ENCODE peak calls at places on chromosomes 11 and 22, in four cellular contexts. One of them, this sample, is unnamed.

GRCh38 chr22:39988386-39989114 is 6.2 kb upstream of the FAM83F start:
- DNase-seq in right lobe of liver: no peak
- DNase-seq in left lung: no peak
- DNase-seq in tibial artery: no peak
- DNase-seq in this sample: no peak

GRCh38 chr22:44956835-44957234 is 53.0 kb downstream of the PHF21B start:
- DNase-seq in tibial artery: no peak
- DNase-seq in left lung: no peak
- DNase-seq in right lobe of liver: no peak
- DNase-seq in this sample: no peak

GRCh38 chr11:44859528-44859925 is 91.2 kb downstream of the TP53I11 start:
- DNase-seq in tibial artery: no peak
- DNase-seq in left lung: no peak
- DNase-seq in right lobe of liver: no peak
- DNase-seq in this sample: no peak

GRCh38 chr22:26887456-26887855 is 230.1 kb downstream of the MIAT start:
- DNase-seq in right lobe of liver: no peak
- DNase-seq in tibial artery: no peak
- DNase-seq in left lung: no peak
- DNase-seq in this sample: no peak

GRCh38 chr22:47192651-47193437 is 430.4 kb downstream of the TBC1D22A start:
- DNase-seq in tibial artery: peak
- DNase-seq in left lung: peak
- DNase-seq in right lobe of liver: no peak
- DNase-seq in this sample: peak

GRCh38 chr11:92246637-92247036 is 22.0 kb downstream of the FAT3 start:
- DNase-seq in left lung: no peak
- DNase-seq in right lobe of liver: no peak
- DNase-seq in tibial artery: no peak
- DNase-seq in this sample: no peak

GRCh38 chr11:61890536-61891330 is 612 bp downstream of the FADS3 start:
- DNase-seq in tibial artery: peak
- DNase-seq in right lobe of liver: no peak
- DNase-seq in left lung: peak
- DNase-seq in this sample: peak

GRCh38 chr11:72240461-72241289 is 3.3 kb downstream of the PHOX2A start:
- DNase-seq in right lobe of liver: peak
- DNase-seq in left lung: no peak
- DNase-seq in tibial artery: peak
- DNase-seq in this sample: no peak

GRCh38 chr22:43698403-43698802 is 113.7 kb downstream of the EFCAB6 start:
- DNase-seq in left lung: no peak
- DNase-seq in tibial artery: no peak
- DNase-seq in right lobe of liver: no peak
- DNase-seq in this sample: no peak

GRCh38 chr11:57551941-57552340 is 14.5 kb downstream of the SMTNL1 start:
- DNase-seq in right lobe of liver: no peak
- DNase-seq in tibial artery: no peak
- DNase-seq in left lung: no peak
- DNase-seq in this sample: no peak

GRCh38 chr11:113806403-113806802 is 26.8 kb downstream of the CLDN25 start:
- DNase-seq in right lobe of liver: no peak
- DNase-seq in left lung: no peak
- DNase-seq in tibial artery: no peak
- DNase-seq in this sample: no peak

GRCh38 chr22:17095538-17095937 is 10.7 kb downstream of the IL17RA start:
- DNase-seq in left lung: no peak
- DNase-seq in tibial artery: peak
- DNase-seq in right lobe of liver: no peak
- DNase-seq in this sample: no peak

GRCh38 chr22:45211435-45211834 is 29.3 kb downstream of the KIAA0930 start:
- DNase-seq in right lobe of liver: peak
- DNase-seq in tibial artery: no peak
- DNase-seq in left lung: no peak
- DNase-seq in this sample: peak

GRCh38 chr11:110425751-110426545 is 3.8 kb upstream of the FDX1 start:
- DNase-seq in left lung: no peak
- DNase-seq in right lobe of liver: no peak
- DNase-seq in tibial artery: no peak
- DNase-seq in this sample: no peak

GRCh38 chr11:100269511-100269910 is 417.6 kb upstream of the ARHGAP42 start:
- DNase-seq in tibial artery: no peak
- DNase-seq in right lobe of liver: no peak
- DNase-seq in left lung: no peak
- DNase-seq in this sample: no peak

GRCh38 chr22:42169055-42169469 is 38.5 kb upstream of the CYP2D6 start:
- DNase-seq in left lung: peak
- DNase-seq in tibial artery: no peak
- DNase-seq in right lobe of liver: no peak
- DNase-seq in this sample: peak

DNA sequence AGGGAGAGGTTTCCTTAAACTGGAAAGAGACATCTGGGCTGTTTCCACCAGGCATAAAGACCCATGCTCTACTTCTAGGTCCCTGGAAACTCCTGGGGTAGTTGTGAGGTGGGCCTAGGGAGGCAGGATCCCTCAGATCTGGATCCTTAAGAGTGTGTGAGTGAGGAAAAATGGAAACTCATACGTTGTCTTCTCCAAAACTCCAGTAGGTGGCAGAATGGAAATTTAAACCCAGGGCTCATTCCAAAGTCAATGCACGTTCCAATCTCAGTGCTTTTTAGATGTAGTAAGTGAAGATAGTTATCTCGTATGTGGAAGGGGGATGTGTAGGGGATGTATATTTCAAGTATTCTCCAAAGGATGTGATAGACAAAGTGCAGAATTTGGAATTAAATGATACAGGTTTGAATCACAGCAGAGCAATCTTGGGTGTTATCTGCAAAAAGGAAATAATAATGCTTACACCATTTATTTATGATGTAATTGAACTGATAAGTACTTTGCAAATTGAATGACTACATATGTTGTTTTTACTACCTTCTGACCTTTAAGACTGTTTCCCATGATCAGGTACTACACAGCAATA is 13.1 kb upstream of the MMP1 start:
- DNase-seq in right lobe of liver: no peak
- DNase-seq in tibial artery: no peak
- DNase-seq in left lung: no peak
- DNase-seq in this sample: no peak
- TF ChIP-seq CTCF in right lobe of liver: peak
- TF ChIP-seq CTCF in tibial artery: no peak
- TF ChIP-seq CTCF in left lung: peak
- TF ChIP-seq CTCF in this sample: peak

DNA sequence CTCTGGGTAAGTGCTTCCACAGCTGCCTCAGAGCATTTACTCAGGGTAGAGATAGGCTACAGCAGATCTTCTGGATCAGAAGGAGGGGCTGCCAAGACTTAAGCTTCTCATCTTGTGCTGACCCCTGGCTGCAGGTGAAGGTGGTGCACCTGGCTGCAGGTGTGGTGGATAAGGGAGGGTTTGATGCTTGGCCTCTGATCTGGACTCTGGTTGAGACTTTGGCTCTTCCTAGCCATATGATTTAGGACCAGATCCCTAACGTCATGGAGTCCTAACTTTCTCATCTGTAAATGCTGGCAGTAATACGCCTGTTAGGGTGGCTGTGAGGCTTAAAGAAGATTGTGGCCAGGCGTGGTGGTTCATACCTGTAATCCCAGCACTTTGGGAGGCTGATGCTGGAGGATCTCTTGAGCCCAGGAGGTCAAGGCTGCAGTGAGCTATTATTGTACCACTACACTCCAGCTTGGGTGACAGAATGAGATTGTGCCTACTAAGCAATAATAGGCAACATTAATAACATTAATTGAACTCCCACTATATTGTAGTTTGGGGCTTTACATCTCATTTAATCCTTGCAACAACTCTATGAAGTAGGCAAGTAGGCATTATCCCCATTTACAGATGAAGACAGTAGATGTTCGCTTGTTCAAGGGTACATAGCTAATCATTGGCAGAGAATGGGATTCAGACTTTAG is 10.7 kb downstream of the DTX4 start:
- DNase-seq in right lobe of liver: no peak
- DNase-seq in tibial artery: no peak
- DNase-seq in left lung: no peak
- DNase-seq in this sample: no peak
- TF ChIP-seq CTCF in right lobe of liver: peak
- TF ChIP-seq CTCF in tibial artery: no peak
- TF ChIP-seq CTCF in left lung: peak
- TF ChIP-seq CTCF in this sample: peak

GRCh38 chr22:21020802-21021429 is 6.0 kb downstream of the P2RX6 start:
- DNase-seq in right lobe of liver: no peak
- DNase-seq in tibial artery: no peak
- DNase-seq in left lung: no peak
- DNase-seq in this sample: peak
- TF ChIP-seq CTCF in right lobe of liver: no peak
- TF ChIP-seq CTCF in tibial artery: no peak
- TF ChIP-seq CTCF in left lung: no peak
- TF ChIP-seq CTCF in this sample: peak

DNA sequence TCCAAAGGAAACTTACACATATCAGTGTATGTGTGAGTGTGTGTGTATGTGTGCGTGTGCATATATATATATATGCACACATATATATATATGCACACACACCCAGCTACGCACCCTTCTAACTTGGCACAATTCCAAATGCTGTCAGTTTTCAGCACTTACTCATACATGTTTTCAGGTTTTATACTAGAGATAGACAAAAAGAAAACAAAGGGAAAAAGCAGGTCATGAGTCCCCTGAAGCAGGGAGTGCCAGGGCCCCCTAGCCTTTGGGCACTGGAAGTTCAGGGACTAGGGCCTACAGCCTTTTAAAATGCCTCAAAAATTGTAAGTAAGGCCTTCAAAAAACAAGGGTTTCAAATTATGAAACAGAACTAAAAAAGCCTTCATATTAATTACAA is 265.4 kb downstream of the CADM1 start:
- DNase-seq in left lung: no peak
- DNase-seq in right lobe of liver: no peak
- DNase-seq in tibial artery: no peak
- DNase-seq in this sample: no peak
- TF ChIP-seq CTCF in left lung: no peak
- TF ChIP-seq CTCF in right lobe of liver: no peak
- TF ChIP-seq CTCF in tibial artery: no peak
- TF ChIP-seq CTCF in this sample: no peak

GRCh38 chr22:35727436-35727835 is 9.8 kb downstream of the APOL5 start:
- DNase-seq in right lobe of liver: no peak
- DNase-seq in left lung: no peak
- DNase-seq in tibial artery: no peak
- DNase-seq in this sample: no peak
- TF ChIP-seq CTCF in right lobe of liver: no peak
- TF ChIP-seq CTCF in left lung: no peak
- TF ChIP-seq CTCF in tibial artery: no peak
- TF ChIP-seq CTCF in this sample: no peak

DNA sequence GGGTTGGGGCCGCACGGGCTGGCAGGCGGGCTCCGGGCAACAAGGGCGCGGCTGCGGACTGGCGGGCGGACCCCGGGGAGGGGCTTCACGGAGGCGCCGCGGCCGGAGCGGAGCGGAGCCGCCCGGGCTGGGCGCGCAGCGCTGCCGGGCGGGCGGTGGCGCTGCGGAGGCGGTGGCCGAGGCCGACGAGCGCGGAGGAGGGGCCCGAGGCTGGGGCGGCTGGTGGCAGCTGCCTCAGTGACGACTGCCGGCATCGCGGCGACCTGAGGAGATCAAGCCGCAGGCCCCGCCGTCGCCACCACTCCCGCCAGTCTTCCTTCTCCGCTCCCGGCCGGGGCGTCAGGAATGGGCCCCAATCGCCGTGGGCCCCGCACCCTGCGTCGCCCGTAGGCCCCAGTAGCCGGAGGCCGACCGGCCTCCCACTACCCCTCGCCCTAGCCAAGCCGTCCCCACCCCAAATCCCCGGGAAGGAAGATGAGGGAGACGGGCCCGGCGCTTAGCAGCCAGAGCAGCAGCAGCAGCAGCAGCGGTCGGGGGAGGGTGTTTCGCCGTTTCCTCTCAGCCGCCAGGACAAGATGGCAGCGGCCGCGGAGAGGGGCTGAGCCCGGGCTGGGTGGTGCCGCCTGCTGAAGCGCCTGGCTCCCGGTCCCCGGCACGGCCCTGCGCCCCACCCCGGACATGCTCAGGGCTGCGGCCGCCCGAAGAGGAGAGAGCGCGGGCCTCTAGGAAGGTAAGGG is at the start of gene HIPK3:
- DNase-seq in tibial artery: peak
- DNase-seq in left lung: peak
- DNase-seq in right lobe of liver: peak
- DNase-seq in this sample: peak
- TF ChIP-seq CTCF in tibial artery: no peak
- TF ChIP-seq CTCF in left lung: no peak
- TF ChIP-seq CTCF in right lobe of liver: peak
- TF ChIP-seq CTCF in this sample: peak

This sample was measured in CD14-positive monocyte.